ENCODE peak calls at places on chromosome 17, in four cellular contexts. L is heart left ventricle, Y is psoas muscle, J is left ventricle myocardium inferior. W is an unnamed sample.
A peak's percentile ranks its signal among the peaks of the same experiment; 100 is the strongest.

GRCh38 chr17:58229384-58229783 is 9.0 kb upstream of the LPO start:
- DNase-seq in L (no peak), Y (no peak), J (no peak), W (no peak)

GRCh38 chr17:55577687-55578086 is 66.4 kb upstream of the SMIM36 start:
- DNase-seq in L (peak; percentile 68), Y (peak; percentile 52), J (peak; percentile 34), W (no peak)

GRCh38 chr17:47895254-47895855 is 681 bp upstream of the SP2 start:
- DNase-seq in L (peak; percentile 58), Y (no peak), J (no peak), W (no peak)

GRCh38 chr17:37312137-37312923 is 63.5 kb upstream of the C17orf78 start:
- DNase-seq in L (no peak), Y (no peak), J (no peak), W (no peak)

GRCh38 chr17:60514500-60514899 is 11.5 kb downstream of the APPBP2 start:
- DNase-seq in L (no peak), Y (no peak), J (no peak), W (no peak)

GRCh38 chr17:30393491-30393890 is 14.8 kb downstream of the CPD start:
- DNase-seq in L (no peak), Y (no peak), J (no peak), W (no peak)

GRCh38 chr17:71232801-71233559 is 887.8 kb upstream of the SOX9 start:
- DNase-seq in L (no peak), Y (no peak), J (no peak), W (no peak)

GRCh38 chr17:48045270-48046001 is 2.7 kb upstream of the NFE2L1 start:
- DNase-seq in L (no peak), Y (peak; percentile 76), J (no peak), W (peak; percentile 87)

GRCh38 chr17:78086740-78087139 is 41.8 kb downstream of the TMC6 start:
- DNase-seq in L (no peak), Y (no peak), J (no peak), W (no peak)

GRCh38 chr17:66386789-66387351 is 84.5 kb downstream of the PRKCA start:
- DNase-seq in L (no peak), Y (no peak), J (no peak), W (peak; percentile 24)

GRCh38 chr17:60315650-60316049 is 76.3 kb downstream of the USP32 start:
- DNase-seq in L (no peak), Y (no peak), J (no peak), W (no peak)

GRCh38 chr17:48578616-48579560 is 738 bp upstream of the HOXB4 start:
- DNase-seq in L (no peak), Y (no peak), J (no peak), W (no peak)

GRCh38 chr17:48259710-48260291 is 152.2 kb downstream of the SNX11 start:
- DNase-seq in L (no peak), Y (no peak), J (no peak), W (peak; percentile 30)

DNA sequence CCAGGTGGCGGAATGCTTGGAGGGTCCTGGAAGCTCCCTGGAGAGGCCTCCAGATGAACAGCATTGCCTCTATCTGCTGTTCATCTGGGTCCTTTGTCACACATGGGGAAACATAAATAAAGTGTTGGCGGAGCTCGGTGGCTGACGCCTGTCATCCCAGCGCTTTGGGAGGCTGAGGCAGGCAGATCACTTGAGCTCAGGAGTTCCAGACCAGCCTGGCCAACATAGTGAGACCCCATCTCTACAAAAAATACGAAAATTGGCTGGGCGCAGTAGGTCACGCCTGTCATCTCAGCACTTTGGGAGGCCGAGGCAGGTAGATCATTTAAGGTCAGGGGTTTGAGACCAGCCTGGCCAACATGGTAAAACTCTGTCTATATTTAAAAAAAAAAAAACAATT is 2.2 kb downstream of the MYADML2 start:
- DNase-seq in L (no peak), Y (no peak), J (no peak), W (no peak)
- H3K4me1 ChIP-seq in L (peaks cover 6% of the 10 kb centered on the region), Y (peaks cover 11% of the 10 kb centered on the region), J (peaks cover 18% of the 10 kb centered on the region), W (no peaks in the 10 kb centered on the region)

GRCh38 chr17:43406676-43407645 is 8.2 kb downstream of the ARL4D start:
- DNase-seq in L (no peak), Y (no peak), J (no peak), W (no peak)
- TF ChIP-seq CTCF in L (no peak), Y (no peak), J (no peak), W (peak; percentile 13)

GRCh38 chr17:76948301-76948700 is 80.1 kb downstream of the MGAT5B start:
- DNase-seq in L (peak; percentile 45), Y (no peak), J (no peak), W (no peak)
- H3K27ac ChIP-seq in L (no peak overlapping the region), Y (no peak overlapping the region), J (no peak overlapping the region), W (no peak overlapping the region)

GRCh38 chr17:73071387-73071999 is 21.0 kb downstream of the SLC39A11 start:
- DNase-seq in L (no peak), Y (no peak), J (no peak), W (no peak)

GRCh38 chr17:73069164-73069774 is 23.2 kb downstream of the SLC39A11 start:
- DNase-seq in L (no peak), Y (no peak), J (no peak), W (no peak)

GRCh38 chr17:73069846-73070245 is 22.6 kb downstream of the SLC39A11 start:
- DNase-seq in L (no peak), Y (no peak), J (no peak), W (no peak)

GRCh38 chr17:73074515-73074914 is 18.0 kb downstream of the SLC39A11 start:
- DNase-seq in L (no peak), Y (no peak), J (no peak), W (no peak)

GRCh38 chr17:73072254-73072962 is 20.1 kb downstream of the SLC39A11 start:
- DNase-seq in L (no peak), Y (no peak), J (no peak), W (no peak)
- H3K4me1 ChIP-seq in L (no peaks in the 10 kb centered on the region), Y (peaks cover 9% of the 10 kb centered on the region), J (peaks cover 8% of the 10 kb centered on the region), W (no peaks in the 10 kb centered on the region)

DNA sequence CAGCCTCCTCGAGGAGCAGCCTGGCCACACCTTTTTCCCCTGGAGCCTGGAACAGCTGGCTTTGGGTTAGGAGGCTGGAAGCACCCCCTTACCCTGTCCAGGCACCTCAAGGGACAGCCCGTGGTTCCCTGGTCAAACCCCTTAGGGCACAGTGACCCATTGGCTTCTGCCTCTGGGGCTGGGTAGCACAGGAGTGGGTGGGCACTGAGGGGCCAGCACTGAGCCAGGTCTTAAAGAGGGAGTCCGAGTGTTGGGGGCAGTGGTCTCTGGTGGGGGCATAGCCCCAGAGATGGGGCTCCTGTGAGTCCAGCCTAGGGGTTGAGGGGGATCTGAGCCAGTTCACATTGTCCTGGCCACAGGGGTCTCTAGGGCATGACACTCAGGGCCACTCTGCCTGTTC is 15.4 kb downstream of the OTOP3 start:
- DNase-seq in L (no peak), Y (no peak), J (no peak), W (no peak)
- TF ChIP-seq CTCF in L (no peak), Y (no peak), J (no peak), W (no peak)

GRCh38 chr17:8754890-8755289 is 3.5 kb downstream of the SPDYE4 start:
- DNase-seq in L (no peak), Y (no peak), J (no peak), W (no peak)
- H3K27ac ChIP-seq in L (no peak overlapping the region), Y (no peak overlapping the region), J (no peak overlapping the region), W (no peak overlapping the region)